ENCODE peak calls at places on chromosomes 11 and 22, in nine cellular contexts. F is effector CD8-positive, alpha-beta T cell; B is HT1080; W is NCI-H2081; G is left colon; R is anterior cingulate cortex; A is CD8-positive, alpha-beta T cell; K is astrocyte of the spinal cord; M is K562. O is an unnamed sample.

GRCh38 chr11:134047586-134047999 is 21.3 kb upstream of the JAM3 start:
- DNase-seq in F (no peak), B (peak), W (no peak), G (peak), R (peak), A (no peak), K (peak), M (peak), O (no peak)

GRCh38 chr22:38176170-38176741 is 5.4 kb downstream of the PLA2G6 start:
- DNase-seq in F (no peak), B (peak), W (no peak), G (peak), R (no peak), A (peak), K (peak), M (no peak), O (peak)

GRCh38 chr11:68950268-68950667 is 30.5 kb downstream of the MRGPRD start:
- DNase-seq in F (no peak), B (peak), W (no peak), G (no peak), R (no peak), A (no peak), K (peak), M (peak), O (peak)

GRCh38 chr22:24826710-24827285 is 20.8 kb downstream of the SGSM1 start:
- DNase-seq in F (no peak), B (no peak), W (no peak), G (peak), R (no peak), A (no peak), K (no peak), M (no peak), O (no peak)

GRCh38 chr22:49099496-49100124 is 728.1 kb downstream of the BRD1 start:
- DNase-seq in F (no peak), B (peak), W (no peak), G (no peak), R (no peak), A (no peak), K (no peak), M (no peak), O (no peak)

GRCh38 chr22:25643232-25644000 is 78.9 kb downstream of the GRK3 start:
- DNase-seq in F (no peak), B (no peak), W (no peak), G (no peak), R (no peak), A (no peak), K (no peak), M (no peak), O (no peak)

GRCh38 chr11:115054541-115055538 is 376.5 kb downstream of the NXPE2 start:
- DNase-seq in F (no peak), B (peak), W (no peak), G (no peak), R (no peak), A (no peak), K (peak), M (no peak), O (peak)

GRCh38 chr11:9568161-9568853 is 5.2 kb upstream of the WEE1 start:
- DNase-seq in F (no peak), B (no peak), W (no peak), G (no peak), R (no peak), A (no peak), K (peak), M (no peak), O (peak)

GRCh38 chr22:49774046-49774445 is 53.6 kb downstream of the BRD1 start:
- DNase-seq in F (no peak), B (no peak), W (no peak), G (no peak), R (no peak), A (no peak), K (no peak), M (no peak), O (no peak)

GRCh38 chr11:17853280-17853679 is 118.7 kb downstream of the KCNC1 start:
- DNase-seq in F (no peak), B (no peak), W (no peak), G (no peak), R (no peak), A (no peak), K (no peak), M (no peak), O (no peak)

GRCh38 chr22:36741204-36741793 is 34.6 kb downstream of the IFT27 start:
- DNase-seq in F (no peak), B (peak), W (no peak), G (no peak), R (no peak), A (no peak), K (no peak), M (peak), O (no peak)

GRCh38 chr11:88103337-88104206 is 71.7 kb downstream of the RAB38 start:
- DNase-seq in F (no peak), B (peak), W (peak), G (peak), R (no peak), A (no peak), K (peak), M (peak), O (peak)

O was measured in renal cortical epithelial cell.